ENCODE peak calls at places on chromosomes 3 and 15, in six cellular contexts. K is fibroblast of lung, B is GM23338, X is HCT116, M is mammary epithelial cell, Y is K562. L is an unnamed sample.

GRCh38 chr3:23232016-23232415 is 28.9 kb downstream of the UBE2E2 start:
- DNase-seq in B (no peak), Y (no peak), X (no peak), K (no peak), M (no peak), L (no peak)

GRCh38 chr15:41941644-41942415 is 30.5 kb downstream of the EHD4 start:
- DNase-seq in K (no peak), M (no peak), Y (no peak), B (peak; percentile 24), X (no peak), L (no peak)

GRCh38 chr3:50314342-50314741 is 8.2 kb downstream of the HYAL2 start:
- DNase-seq in B (no peak), Y (no peak), X (no peak), M (no peak), K (no peak), L (no peak)

GRCh38 chr3:50279255-50280016 is 549 bp downstream of the LSMEM2 start:
- DNase-seq in Y (no peak), M (no peak), K (no peak), B (no peak), X (no peak), L (no peak)

GRCh38 chr15:93932164-93932776 is 299.1 kb upstream of the MCTP2 start:
- DNase-seq in K (no peak), Y (no peak), X (no peak), B (no peak), M (no peak), L (no peak)

GRCh38 chr3:40580494-40581091 is 55.8 kb downstream of the ZNF621 start:
- DNase-seq in K (peak; percentile 69), B (peak; percentile 90), Y (peak; percentile 81), X (peak; percentile 38), M (peak; percentile 47), L (peak; percentile 90)

GRCh38 chr3:8301977-8302589 is 199.5 kb upstream of the LMCD1 start:
- DNase-seq in X (peak; percentile 35), B (peak; percentile 75), M (peak; percentile 30), Y (peak; percentile 25), K (peak; percentile 74), L (peak; percentile 79)

GRCh38 chr3:188349276-188349962 is 195.5 kb downstream of the LPP start:
- DNase-seq in K (peak; percentile 12), B (peak; percentile 52), Y (no peak), M (peak; percentile 25), X (peak; percentile 22), L (peak; percentile 64)

GRCh38 chr3:113626513-113627371 is 69.7 kb downstream of the USF3 start:
- DNase-seq in X (peak; percentile 79), B (peak; percentile 91), M (peak; percentile 55), Y (peak; percentile 37), K (peak; percentile 74), L (peak; percentile 87)

GRCh38 chr15:59438891-59439290 is 905 bp downstream of the FAM81A start:
- DNase-seq in B (no peak), M (no peak), K (no peak), Y (no peak), X (no peak), L (no peak)

GRCh38 chr3:132785292-132785691 is 63.1 kb upstream of the NPHP3 start:
- DNase-seq in M (peak; percentile 60), Y (no peak), B (no peak), K (peak; percentile 14), X (no peak), L (no peak)

GRCh38 chr15:52021892-52022540 is 3.0 kb downstream of the MAPK6 start:
- DNase-seq in M (no peak), X (no peak), Y (no peak), K (no peak), B (no peak), L (no peak)

GRCh38 chr3:101870138-101870537 is 20.8 kb downstream of the NFKBIZ start:
- DNase-seq in X (no peak), M (no peak), K (no peak), B (no peak), Y (no peak), L (no peak)

GRCh38 chr3:190038050-190038631 is 82.6 kb downstream of the P3H2 start:
- DNase-seq in M (peak; percentile 95), B (no peak), K (peak; percentile 79), Y (no peak), X (peak; percentile 39), L (no peak)

GRCh38 chr15:44591326-44591725 is 54.4 kb downstream of the EIF3J start:
- DNase-seq in X (no peak), Y (no peak), M (peak; percentile 28), B (no peak), K (no peak), L (no peak)

GRCh38 chr15:33157636-33158035 is 36.9 kb downstream of the FMN1 start:
- DNase-seq in M (peak; percentile 42), X (no peak), Y (no peak), B (no peak), K (no peak), L (no peak)

GRCh38 chr3:196969001-196969659 is 497 bp upstream of the PIGZ start:
- DNase-seq in X (no peak), B (peak; percentile 43), Y (peak; percentile 70), K (no peak), M (peak; percentile 34), L (peak; percentile 85)

GRCh38 chr3:161821591-161821990 is 325.0 kb downstream of the OTOL1 start:
- DNase-seq in X (no peak), B (no peak), Y (no peak), K (no peak), M (no peak), L (no peak)

GRCh38 chr15:67124911-67125588 is 59.6 kb downstream of the SMAD3 start:
- DNase-seq in B (no peak), K (no peak), M (no peak), Y (no peak), X (peak; percentile 88), L (no peak)

GRCh38 chr15:70281811-70282307 is 184.1 kb upstream of the TLE3 start:
- DNase-seq in Y (no peak), K (peak; percentile 47), B (no peak), X (no peak), M (peak; percentile 57), L (peak; percentile 89)

GRCh38 chr15:36601497-36601932 is 22.1 kb downstream of the CDIN1 start:
- DNase-seq in X (no peak), M (no peak), K (peak; percentile 85), Y (no peak), B (no peak), L (no peak)

GRCh38 chr3:31011383-31011782 is 116.9 kb upstream of the GADL1 start:
- DNase-seq in B (no peak), Y (no peak), X (no peak), K (no peak), M (peak; percentile 13), L (no peak)

GRCh38 chr15:100279446-100279845 is 62.3 kb downstream of the ADAMTS17 start:
- DNase-seq in Y (no peak), M (no peak), B (no peak), K (no peak), X (no peak), L (no peak)

GRCh38 chr15:52857937-52858336 is 67.8 kb upstream of the ONECUT1 start:
- DNase-seq in K (no peak), Y (no peak), B (peak; percentile 15), X (no peak), M (peak; percentile 3), L (no peak)

GRCh38 chr3:45690331-45691035 is 1.3 kb downstream of the SACM1L start:
- DNase-seq in B (no peak), X (no peak), M (peak; percentile 14), K (no peak), Y (no peak), L (peak; percentile 62)

GRCh38 chr15:58921267-58921666 is 12.2 kb downstream of the SLTM start:
- DNase-seq in M (no peak), X (no peak), Y (no peak), B (no peak), K (peak; percentile 72), L (no peak)

GRCh38 chr3:12508316-12508715 is 24.0 kb downstream of the TSEN2 start:
- DNase-seq in X (no peak), Y (no peak), K (peak; percentile 99), B (no peak), M (peak; percentile 94), L (no peak)

GRCh38 chr3:12294885-12295580 is 6.2 kb downstream of the PPARG start:
- DNase-seq in M (peak; percentile 69), X (peak; percentile 15), B (no peak), K (peak; percentile 76), Y (no peak), L (no peak)

GRCh38 chr3:191070201-191070600 is 128.8 kb upstream of the OSTN start:
- DNase-seq in B (no peak), K (peak; percentile 82), X (no peak), Y (no peak), M (peak; percentile 92), L (no peak)

GRCh38 chr3:161291191-161291901 is 70.2 kb downstream of the NMD3 start:
- DNase-seq in X (no peak), M (peak; percentile 85), K (no peak), B (no peak), Y (no peak), L (no peak)

GRCh38 chr3:10883478-10884234 is 67.6 kb downstream of the SLC6A11 start:
- DNase-seq in B (peak; percentile 61), K (no peak), Y (peak; percentile 40), X (peak; percentile 8), M (peak; percentile 43), L (peak; percentile 71)

GRCh38 chr15:31300208-31300661 is 26.4 kb upstream of the KLF13 start:
- DNase-seq in Y (no peak), B (no peak), X (no peak), M (no peak), K (no peak), L (no peak)

GRCh38 chr3:168889666-168890065 is 773.8 kb downstream of the MECOM start:
- DNase-seq in M (peak; percentile 29), X (no peak), K (no peak), Y (no peak), B (peak; percentile 59), L (no peak)

GRCh38 chr3:72536206-72536887 is 311.9 kb downstream of the SHQ1 start:
- DNase-seq in X (no peak), K (no peak), M (no peak), B (no peak), Y (no peak), L (no peak)
- H3K4me3 ChIP-seq in X (no peak overlapping the region), K (no peak overlapping the region), M (no peak overlapping the region), B (no peak overlapping the region), Y (no peak overlapping the region), L (no peak overlapping the region)

GRCh38 chr15:75450307-75451201 is 936 bp downstream of the SIN3A start:
- DNase-seq in M (peak; percentile 98), X (peak; percentile 92), K (peak; percentile 98), Y (peak; percentile 89), B (peak; percentile 99), L (peak; percentile 98)
- H3K79me2 ChIP-seq in M (peaks cover 61% of the 10 kb centered on the region), X (peaks cover 72% of the 10 kb centered on the region), K (peaks cover 55% of the 10 kb centered on the region), Y (peaks cover 74% of the 10 kb centered on the region), B (peaks cover 62% of the 10 kb centered on the region), L (peaks cover 55% of the 10 kb centered on the region)

GRCh38 chr3:43104786-43105185 is 1.1 kb downstream of the POMGNT2 start:
- DNase-seq in Y (no peak), K (no peak), B (no peak), M (no peak), X (no peak), L (peak; percentile 68)
- H3K4me3 ChIP-seq in Y (peak overlapping the region; percentile 81), K (peak overlapping the region; percentile 7), B (peak overlapping the region; percentile 82), M (no peak overlapping the region), X (peak overlapping the region; percentile 64), L (peak overlapping the region; percentile 71)

DNA sequence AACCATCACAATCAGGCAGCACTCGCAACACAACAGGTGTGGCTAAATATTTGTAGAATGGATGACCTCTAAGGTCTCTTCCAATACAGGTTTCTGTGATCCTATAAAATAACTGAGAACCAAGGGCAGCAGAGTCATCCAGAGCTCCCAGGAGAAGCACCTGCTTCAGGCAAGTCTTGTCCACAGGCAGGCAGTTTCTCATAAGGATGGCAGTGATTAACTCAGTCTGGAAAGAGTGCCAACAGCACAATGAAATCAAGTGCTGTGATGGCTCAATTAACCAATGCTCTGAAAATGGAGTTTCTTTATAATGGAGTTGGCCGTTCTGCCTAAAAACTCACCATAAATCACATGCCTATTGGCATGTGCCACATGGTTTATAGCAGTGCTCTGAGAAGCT is 70.8 kb downstream of the HOMER2 start:
- DNase-seq in K (no peak), M (no peak), Y (no peak), X (no peak), B (no peak), L (no peak)
- H3K79me2 ChIP-seq in K (no peaks in the 10 kb centered on the region), M (no peaks in the 10 kb centered on the region), Y (no peaks in the 10 kb centered on the region), X (no peaks in the 10 kb centered on the region), B (no peaks in the 10 kb centered on the region), L (no peaks in the 10 kb centered on the region)